ENCODE peak calls at places on chromosomes 6 and 20, in ten cellular contexts. W is small intestine, Q is SK-N-MC, A is stomach, Z is left lung, R is mammary epithelial cell, T is kidney epithelial cell, Y is tibial nerve, C is ovary, D is fibroblast of pulmonary artery. M is an unnamed sample.

GRCh38 chr6:21908117-21908848 is 314.7 kb downstream of the SOX4 start:
- DNase-seq in Z (no peak), Y (no peak), W (no peak), Q (no peak), D (no peak), R (no peak), C (no peak), T (no peak), A (no peak), M (no peak)

GRCh38 chr6:157648561-157648960 is 174.5 kb upstream of the SNX9 start:
- DNase-seq in Y (no peak), A (no peak), W (no peak), T (no peak), C (no peak), D (no peak), Q (no peak), Z (no peak), R (peak), M (peak)

GRCh38 chr20:41654884-41655283 is 36.7 kb upstream of the CHD6 start:
- DNase-seq in T (no peak), C (no peak), Y (no peak), R (peak), A (peak), Q (no peak), Z (no peak), D (peak), W (peak), M (peak)

GRCh38 chr6:70622426-70622825 is 45.3 kb upstream of the SMAP1 start:
- DNase-seq in W (no peak), Y (no peak), C (no peak), Q (no peak), T (no peak), R (no peak), D (no peak), A (no peak), Z (no peak), M (no peak)

GRCh38 chr6:7140631-7141366 is 33.0 kb downstream of the RREB1 start:
- DNase-seq in Q (no peak), Y (peak), T (no peak), R (peak), D (peak), A (peak), W (peak), Z (peak), C (peak), M (peak)

GRCh38 chr20:46945465-46945864 is 50.8 kb downstream of the EYA2 start:
- DNase-seq in A (no peak), Q (no peak), R (no peak), Y (peak), W (no peak), Z (no peak), T (no peak), D (no peak), C (no peak), M (no peak)

GRCh38 chr6:90973158-90973557 is 386.3 kb upstream of the MAP3K7 start:
- DNase-seq in R (no peak), C (no peak), D (no peak), Z (no peak), A (no peak), W (no peak), Q (no peak), Y (no peak), T (no peak), M (no peak)

GRCh38 chr6:104326173-104327001 is 533.3 kb downstream of the HACE1 start:
- DNase-seq in T (no peak), W (no peak), D (peak), A (no peak), Y (no peak), R (peak), Z (no peak), C (no peak), Q (no peak), M (peak)

GRCh38 chr6:90347411-90347841 is 50.8 kb upstream of the BACH2 start:
- DNase-seq in W (no peak), A (no peak), T (no peak), Q (no peak), Y (no peak), Z (no peak), C (no peak), R (peak), D (no peak), M (no peak)

GRCh38 chr20:42024653-42025052 is 406.5 kb upstream of the CHD6 start:
- DNase-seq in Z (no peak), W (no peak), Q (no peak), R (no peak), C (no peak), Y (no peak), T (no peak), D (no peak), A (no peak), M (no peak)

GRCh38 chr6:133551847-133552331 is 310.7 kb downstream of the EYA4 start:
- DNase-seq in Q (no peak), Z (peak), C (peak), W (no peak), Y (no peak), D (peak), T (peak), R (peak), A (no peak), M (peak)

GRCh38 chr20:1894951-1895673 is at the start of gene SIRPA:
- DNase-seq in Y (no peak), D (peak), Q (no peak), R (peak), Z (peak), A (peak), W (peak), T (no peak), C (peak), M (peak)
- H3K4me3 ChIP-seq in Y (peak), D (peak), Q (peak), R (peak), Z (peak), A (peak), W (peak), T (peak), C (peak), M (peak)

DNA sequence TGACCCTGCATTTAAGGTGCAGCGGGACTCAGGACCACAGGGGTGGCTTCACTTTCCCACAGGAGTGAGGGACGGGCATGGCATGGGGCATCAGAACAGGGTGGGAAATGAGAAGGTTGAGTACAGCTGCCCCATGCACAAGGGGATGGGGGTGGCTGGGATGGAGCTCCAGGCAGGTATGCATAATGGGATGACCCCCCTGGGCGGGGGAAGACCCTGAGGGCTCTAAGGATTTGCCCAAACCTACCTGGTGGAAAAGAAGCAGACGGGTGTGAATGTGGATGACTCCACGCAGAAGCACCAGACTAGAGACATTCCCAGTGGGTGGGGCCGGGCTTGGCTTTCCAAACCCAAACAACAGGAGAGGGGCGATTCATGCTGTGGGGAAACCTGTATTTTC is 200.3 kb downstream of the SYNDIG1 start:
- DNase-seq in Y (no peak), A (no peak), R (no peak), T (no peak), W (no peak), Z (no peak), D (no peak), Q (no peak), C (no peak), M (no peak)
- H3K4me3 ChIP-seq in Y (no peak), A (no peak), R (no peak), T (no peak), W (no peak), Z (no peak), D (no peak), Q (no peak), C (no peak), M (no peak)

DNA sequence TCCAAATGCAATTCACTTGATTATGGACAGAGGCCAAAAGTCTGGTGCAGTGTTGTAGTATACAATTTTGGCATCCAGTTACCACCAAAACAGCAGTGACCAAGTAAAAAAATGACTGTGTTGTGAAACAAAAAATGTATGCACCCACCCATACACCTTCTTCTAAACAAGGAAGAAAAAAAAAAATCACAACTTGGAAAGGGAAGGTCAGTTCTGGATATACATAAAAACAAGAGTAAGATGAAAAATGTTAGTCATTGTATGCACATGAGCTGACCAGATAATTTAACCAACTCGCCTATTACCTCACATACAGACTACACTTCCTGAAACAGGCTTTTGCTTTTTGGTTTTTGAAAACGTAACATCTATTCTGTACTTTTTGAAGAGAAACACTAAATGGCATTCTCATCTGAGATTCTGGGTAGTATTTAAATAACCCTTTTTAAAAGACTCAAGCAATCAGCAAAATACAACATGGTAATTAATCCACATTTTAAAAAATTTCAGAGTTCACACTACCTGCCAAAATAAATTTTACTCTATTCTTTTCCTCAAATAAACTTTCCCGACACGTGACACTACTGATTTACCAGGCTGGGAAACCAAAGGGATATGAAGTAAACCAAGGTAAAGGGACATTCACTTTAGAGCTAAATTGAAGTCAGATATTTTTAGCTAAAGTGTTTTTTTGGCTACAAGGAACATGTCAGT is 141.6 kb upstream of the SHLD1 start:
- DNase-seq in A (no peak), Q (no peak), Z (no peak), D (peak), T (no peak), Y (no peak), W (peak), C (no peak), R (peak), M (peak)
- H3K4me3 ChIP-seq in A (peak), Q (peak), Z (peak), D (peak), T (no peak), Y (peak), W (peak), C (no peak), R (peak), M (peak)

GRCh38 chr6:27901801-27902200 is 10.4 kb downstream of the OR2B2 start:
- DNase-seq in D (no peak), A (no peak), Q (no peak), Z (no peak), T (no peak), R (no peak), Y (no peak), C (no peak), W (no peak), M (no peak)
- H3K4me3 ChIP-seq in D (no peak), A (no peak), Q (peak), Z (no peak), T (no peak), R (no peak), Y (no peak), C (no peak), W (no peak), M (no peak)

GRCh38 chr6:16770701-16771569 is 9.7 kb upstream of the ATXN1 start:
- DNase-seq in A (peak), Y (peak), W (peak), R (peak), Z (peak), D (peak), Q (no peak), T (no peak), C (peak), M (peak)
- H3K4me3 ChIP-seq in A (no peak), Y (no peak), W (no peak), R (no peak), Z (no peak), D (no peak), Q (peak), T (no peak), C (no peak), M (no peak)

M was measured in fibroblast of lung.